ENCODE peak calls at places on chromosome 6, in five cellular contexts. L is tibial nerve; G is left lung; T is WERI-Rb-1; B is CD4-positive, CD25-positive, alpha-beta regulatory T cell. W is an unnamed sample.

GRCh38 chr6:2471474-2471873 is 226.1 kb upstream of the GMDS start:
- DNase-seq in L (no peak), G (no peak), T (no peak), B (no peak), W (no peak)

GRCh38 chr6:139402935-139403386 is 28.5 kb upstream of the CITED2 start:
- DNase-seq in L (no peak), G (peak; percentile 44), T (no peak), B (no peak), W (no peak)

GRCh38 chr6:30441171-30441570 is 48.1 kb upstream of the HLA-E start:
- DNase-seq in L (no peak), G (no peak), T (no peak), B (no peak), W (no peak)

GRCh38 chr6:12472601-12473038 is 182.5 kb downstream of the EDN1 start:
- DNase-seq in L (no peak), G (peak; percentile 70), T (no peak), B (no peak), W (no peak)

GRCh38 chr6:13358486-13358885 is 30.1 kb upstream of the TBC1D7 start:
- DNase-seq in L (no peak), G (no peak), T (no peak), B (no peak), W (no peak)

GRCh38 chr6:158472453-158472852 is 87.4 kb upstream of the TMEM181 start:
- DNase-seq in L (no peak), G (no peak), T (no peak), B (no peak), W (no peak)

GRCh38 chr6:37020426-37021211 is 15.2 kb downstream of the FGD2 start:
- DNase-seq in L (no peak), G (no peak), T (no peak), B (no peak), W (no peak)

GRCh38 chr6:52609968-52610367 is 33.1 kb upstream of the TRAM2 start:
- DNase-seq in L (no peak), G (no peak), T (no peak), B (no peak), W (no peak)

GRCh38 chr6:132675002-132675401 is 16.0 kb upstream of the TAAR1 start:
- DNase-seq in L (no peak), G (no peak), T (no peak), B (no peak), W (no peak)

GRCh38 chr6:52595000-52595795 is 18.3 kb upstream of the TRAM2 start:
- DNase-seq in L (no peak), G (peak; percentile 44), T (peak; percentile 93), B (no peak), W (peak; percentile 78)

GRCh38 chr6:83824388-83824801 is 28.8 kb upstream of the RIPPLY2 start:
- DNase-seq in L (no peak), G (no peak), T (no peak), B (no peak), W (no peak)

GRCh38 chr6:149357726-149358538 is 40.4 kb downstream of the TAB2 start:
- DNase-seq in L (no peak), G (no peak), T (no peak), B (no peak), W (no peak)

GRCh38 chr6:82371799-82372508 is 8.3 kb downstream of the TPBG start:
- DNase-seq in L (no peak), G (no peak), T (no peak), B (no peak), W (no peak)

GRCh38 chr6:129749749-129750120 is 39.8 kb upstream of the ARHGAP18 start:
- DNase-seq in L (no peak), G (no peak), T (no peak), B (peak; percentile 72), W (no peak)

GRCh38 chr6:32716396-32716795 is 24.8 kb upstream of the HLA-DQA2 start:
- DNase-seq in L (no peak), G (no peak), T (no peak), B (no peak), W (no peak)

GRCh38 chr6:12288844-12289654 is 1.1 kb upstream of the EDN1 start:
- DNase-seq in L (no peak), G (peak; percentile 53), T (peak; percentile 77), B (peak; percentile 41), W (peak; percentile 13)

GRCh38 chr6:72856801-72857200 is 234.9 kb downstream of the KCNQ5 start:
- DNase-seq in L (no peak), G (no peak), T (no peak), B (no peak), W (no peak)

GRCh38 chr6:158168054-158168303 is at the start of gene SERAC1:
- DNase-seq in L (no peak), G (no peak), T (no peak), B (no peak), W (no peak)

GRCh38 chr6:84618046-84618752 is 146.2 kb downstream of the TBX18 start:
- DNase-seq in L (no peak), G (no peak), T (no peak), B (no peak), W (no peak)

GRCh38 chr6:72748759-72749158 is 126.9 kb downstream of the KCNQ5 start:
- DNase-seq in L (no peak), G (no peak), T (no peak), B (no peak), W (peak; percentile 27)

GRCh38 chr6:107230024-107230423 is 114.7 kb upstream of the BEND3 start:
- DNase-seq in L (no peak), G (no peak), T (no peak), B (no peak), W (no peak)

GRCh38 chr6:148972481-148972880 is 225.7 kb downstream of the UST start:
- DNase-seq in L (no peak), G (peak; percentile 36), T (peak; percentile 21), B (peak; percentile 14), W (peak; percentile 87)

GRCh38 chr6:137975058-137975940 is 108.2 kb downstream of the TNFAIP3 start:
- DNase-seq in L (no peak), G (no peak), T (no peak), B (peak; percentile 59), W (peak; percentile 41)

GRCh38 chr6:9316831-9317230 is 881.5 kb upstream of the SLC35B3 start:
- DNase-seq in L (no peak), G (no peak), T (no peak), B (no peak), W (peak; percentile 86)

GRCh38 chr6:20707166-20707485 is 172.9 kb downstream of the CDKAL1 start:
- DNase-seq in L (no peak), G (no peak), T (no peak), B (no peak), W (no peak)

GRCh38 chr6:44217332-44218143 is 812 bp downstream of the MYMX start:
- DNase-seq in L (no peak), G (no peak), T (no peak), B (no peak), W (peak; percentile 74)

GRCh38 chr6:37807656-37808055 is 11.9 kb upstream of the ZFAND3 start:
- DNase-seq in L (no peak), G (no peak), T (peak; percentile 96), B (no peak), W (peak; percentile 86)

GRCh38 chr6:128919412-128919811 is 36.5 kb downstream of the LAMA2 start:
- DNase-seq in L (no peak), G (no peak), T (no peak), B (no peak), W (no peak)

GRCh38 chr6:12355354-12355753 is 65.2 kb downstream of the EDN1 start:
- DNase-seq in L (no peak), G (no peak), T (no peak), B (no peak), W (no peak)

DNA sequence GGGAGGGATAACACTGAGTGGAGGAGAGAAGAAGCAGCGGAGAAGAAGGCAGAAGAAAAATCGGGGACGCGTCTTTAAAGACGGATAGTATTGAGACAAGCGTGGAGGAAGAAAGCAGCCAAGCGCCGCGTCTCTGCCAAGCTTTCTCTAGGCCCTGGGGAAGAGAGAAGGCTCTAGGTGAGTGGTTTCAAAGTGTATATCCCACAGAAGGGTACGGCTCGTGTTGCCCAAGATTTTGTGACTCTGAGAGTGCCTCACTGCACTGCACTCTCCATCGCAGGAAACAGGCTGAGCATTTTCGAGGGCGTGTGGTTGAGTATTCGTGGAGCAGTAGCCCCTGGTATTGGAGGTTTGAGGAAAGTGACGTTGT is 185.4 kb downstream of the TRIM27 start:
- DNase-seq in L (no peak), G (no peak), T (no peak), B (no peak), W (no peak)
- H3K9me3 ChIP-seq in L (no peaks in the 10 kb centered on the region), G (no peaks in the 10 kb centered on the region), T (peaks cover 58% of the 10 kb centered on the region), B (peaks cover 23% of the 10 kb centered on the region), W (no peaks in the 10 kb centered on the region)

DNA sequence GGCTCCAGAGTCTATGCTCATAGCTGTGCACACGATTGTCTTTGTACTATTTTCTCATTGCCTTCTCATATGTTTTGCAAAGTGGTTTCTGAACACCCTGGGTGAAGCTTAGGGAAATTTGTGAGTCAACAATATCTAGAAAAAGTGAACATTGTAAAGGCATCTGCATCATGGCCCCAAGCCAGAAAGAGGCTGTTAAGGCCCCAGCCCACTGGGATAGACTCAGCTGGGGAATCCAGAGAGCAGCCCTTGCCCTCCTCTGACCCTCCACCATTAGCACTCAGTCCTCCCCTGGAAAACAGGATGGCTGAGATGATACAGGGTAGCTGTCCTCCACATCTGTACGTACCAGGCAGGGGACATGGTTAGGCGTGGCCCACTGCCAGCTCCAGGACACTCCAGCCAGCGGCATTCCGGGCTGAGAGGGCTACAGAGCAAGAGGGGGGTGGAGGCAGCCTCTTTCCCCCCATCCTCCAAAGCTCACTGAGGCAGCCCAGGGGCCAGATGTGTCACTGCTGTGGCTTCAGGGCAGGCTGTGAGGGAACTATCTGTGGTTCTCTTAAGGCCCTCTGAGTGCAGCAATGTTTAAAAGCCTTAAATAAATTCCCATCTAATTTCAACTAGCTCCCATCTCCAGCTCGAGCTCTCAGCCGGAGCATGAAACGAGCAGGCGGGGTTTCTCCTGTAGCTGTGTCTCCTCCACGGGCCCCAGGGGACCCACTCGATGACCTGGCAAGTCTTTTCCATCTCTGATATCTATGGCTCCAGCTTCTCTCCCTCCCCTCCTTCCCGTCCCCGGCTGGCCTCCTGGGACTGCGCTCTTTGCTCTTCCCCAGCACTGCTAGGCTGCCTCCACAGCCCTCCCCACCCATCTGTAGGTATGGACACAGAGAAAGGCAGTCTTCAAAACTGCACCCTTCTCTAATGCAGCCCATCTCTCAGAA is 209.4 kb upstream of the LRFN2 start:
- DNase-seq in L (no peak), G (no peak), T (no peak), B (no peak), W (no peak)
- H3K9me3 ChIP-seq in L (no peaks in the 10 kb centered on the region), G (no peaks in the 10 kb centered on the region), T (no peaks in the 10 kb centered on the region), B (no peaks in the 10 kb centered on the region), W (no peaks in the 10 kb centered on the region)

DNA sequence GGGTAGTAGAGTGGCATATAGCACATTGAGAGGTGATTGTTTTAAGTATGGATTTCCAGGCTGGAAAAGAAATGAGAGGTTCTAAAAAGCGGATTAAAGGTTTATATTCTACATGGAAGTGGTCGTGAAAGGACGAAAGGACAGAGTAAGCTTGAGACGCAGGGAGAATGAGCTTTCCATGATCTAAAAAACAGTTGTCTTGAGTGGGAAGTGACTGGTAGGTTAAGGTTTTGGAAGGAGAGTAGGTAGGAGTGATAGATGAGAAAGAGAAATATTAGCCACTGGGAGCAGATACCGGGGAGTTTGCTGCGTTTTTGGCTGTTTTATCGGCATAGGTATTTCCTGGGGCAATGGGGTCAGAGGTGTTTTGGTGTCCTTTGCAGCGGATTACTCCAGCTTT is 750.6 kb upstream of the ADGRB3 start:
- DNase-seq in L (no peak), G (no peak), T (no peak), B (no peak), W (no peak)
- H3K9me3 ChIP-seq in L (no peaks in the 10 kb centered on the region), G (no peaks in the 10 kb centered on the region), T (no peaks in the 10 kb centered on the region), B (peaks cover 8% of the 10 kb centered on the region), W (no peaks in the 10 kb centered on the region)

DNA sequence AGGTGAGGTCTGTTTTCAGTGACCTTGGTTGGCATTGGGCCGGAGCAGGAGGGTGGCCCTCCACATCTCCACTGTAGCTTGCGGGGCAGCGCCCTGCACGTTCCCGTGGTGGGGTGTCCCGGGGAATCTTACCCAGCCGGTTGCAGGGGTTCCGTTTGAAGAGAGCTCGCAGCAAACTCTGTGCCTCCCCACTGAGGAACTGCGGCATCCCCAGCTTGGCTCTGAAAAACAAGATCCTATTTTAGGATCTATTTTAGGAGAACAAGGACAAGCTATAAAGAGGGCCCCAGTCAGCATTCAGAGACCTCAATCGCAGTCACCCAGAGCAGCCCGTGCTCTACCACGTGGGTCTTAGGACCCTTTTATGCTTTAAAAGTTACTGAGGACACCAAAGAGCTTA is 97.8 kb downstream of the RAMACL start:
- DNase-seq in L (no peak), G (no peak), T (no peak), B (no peak), W (no peak)
- H3K9me3 ChIP-seq in L (no peaks in the 10 kb centered on the region), G (no peaks in the 10 kb centered on the region), T (no peaks in the 10 kb centered on the region), B (no peaks in the 10 kb centered on the region), W (no peaks in the 10 kb centered on the region)